ENCODE peak calls at places on chromosomes 6 and 20, in four cellular contexts. One of them, this sample, is unnamed.
A peak's percentile ranks its signal among the peaks of the same experiment; 100 is the strongest.

GRCh38 chr6:47733879-47734558 is 35.6 kb downstream of the ADGRF4 start:
- DNase-seq in cerebellar cortex: peak; percentile 46
- DNase-seq in colonic mucosa: peak; percentile 27
- DNase-seq in OCI-LY7: peak; percentile 56
- DNase-seq in this sample: peak; percentile 3

GRCh38 chr6:95469511-95469910 is 107.8 kb upstream of the MANEA start:
- DNase-seq in cerebellar cortex: no peak
- DNase-seq in colonic mucosa: no peak
- DNase-seq in OCI-LY7: no peak
- DNase-seq in this sample: no peak

GRCh38 chr6:80523531-80523970 is 417.1 kb downstream of the BCKDHB start:
- DNase-seq in OCI-LY7: no peak
- DNase-seq in colonic mucosa: no peak
- DNase-seq in cerebellar cortex: no peak
- DNase-seq in this sample: no peak

GRCh38 chr20:49775229-49775693 is 37.4 kb upstream of the SLC9A8 start:
- DNase-seq in colonic mucosa: peak; percentile 67
- DNase-seq in cerebellar cortex: no peak
- DNase-seq in OCI-LY7: no peak
- DNase-seq in this sample: no peak

GRCh38 chr20:11329271-11329670 is 588.4 kb upstream of the BTBD3 start:
- DNase-seq in colonic mucosa: no peak
- DNase-seq in OCI-LY7: no peak
- DNase-seq in cerebellar cortex: no peak
- DNase-seq in this sample: no peak

GRCh38 chr6:105838156-105838555 is 248.0 kb upstream of the PRDM1 start:
- DNase-seq in colonic mucosa: no peak
- DNase-seq in OCI-LY7: no peak
- DNase-seq in cerebellar cortex: no peak
- DNase-seq in this sample: no peak

GRCh38 chr6:56803594-56803993 is 151.3 kb upstream of the BEND6 start:
- DNase-seq in colonic mucosa: no peak
- DNase-seq in cerebellar cortex: no peak
- DNase-seq in OCI-LY7: no peak
- DNase-seq in this sample: no peak

GRCh38 chr6:80234411-80234810 is 127.9 kb downstream of the BCKDHB start:
- DNase-seq in colonic mucosa: no peak
- DNase-seq in cerebellar cortex: no peak
- DNase-seq in OCI-LY7: no peak
- DNase-seq in this sample: no peak

GRCh38 chr20:53677447-53678314 is 84.0 kb upstream of the ZNF217 start:
- DNase-seq in OCI-LY7: no peak
- DNase-seq in colonic mucosa: peak; percentile 82
- DNase-seq in cerebellar cortex: no peak
- DNase-seq in this sample: peak; percentile 52

GRCh38 chr6:8589941-8590676 is 154.8 kb upstream of the SLC35B3 start:
- DNase-seq in colonic mucosa: no peak
- DNase-seq in OCI-LY7: no peak
- DNase-seq in cerebellar cortex: no peak
- DNase-seq in this sample: no peak